ENCODE peak calls at places on chromosomes 2 and 18, in eight cellular contexts. T, K, E, G, Q, N, M and I are unnamed samples.

GRCh38 chr2:134582547-134582899 is 136.3 kb downstream of the TMEM163 start:
- DNase-seq in E (no peak), G (no peak), M (no peak), Q (no peak), T (no peak), K (no peak), N (no peak), I (no peak)

GRCh38 chr2:20012032-20012281 is 511 bp downstream of the MATN3 start:
- DNase-seq in G (no peak), T (no peak), N (no peak), M (no peak), K (no peak), Q (no peak), E (no peak), I (no peak)

GRCh38 chr2:10356459-10356851 is 53.8 kb downstream of the HPCAL1 start:
- DNase-seq in Q (no peak), K (no peak), N (no peak), T (no peak), E (no peak), G (no peak), M (no peak), I (no peak)

GRCh38 chr2:212022966-212023365 is 515.6 kb downstream of the ERBB4 start:
- DNase-seq in T (no peak), M (no peak), G (no peak), K (no peak), E (no peak), N (no peak), Q (no peak), I (no peak)

GRCh38 chr2:42556351-42556890 is 12.0 kb upstream of the MTA3 start:
- DNase-seq in E (no peak), N (no peak), K (no peak), T (no peak), G (no peak), M (no peak), Q (no peak), I (no peak)

GRCh38 chr2:232230557-232230956 is 148.0 kb upstream of the ALPP start:
- DNase-seq in E (no peak), K (no peak), M (no peak), T (no peak), Q (no peak), N (peak; percentile 68), G (no peak), I (no peak)

GRCh38 chr2:98643496-98644100 is 35.2 kb downstream of the UNC50 start:
- DNase-seq in M (no peak), N (no peak), T (no peak), K (no peak), E (no peak), G (no peak), Q (no peak), I (no peak)

GRCh38 chr2:8581601-8582041 is 100.2 kb upstream of the ID2 start:
- DNase-seq in E (no peak), N (no peak), Q (no peak), K (no peak), T (no peak), G (no peak), M (peak; percentile 14), I (no peak)

GRCh38 chr2:41899189-41899588 is 148.6 kb upstream of the PKDCC start:
- DNase-seq in M (no peak), Q (no peak), T (no peak), K (no peak), G (no peak), N (no peak), E (no peak), I (no peak)

GRCh38 chr2:84969511-84970265 is 1.3 kb upstream of the KCMF1 start:
- DNase-seq in K (peak; percentile 24), G (no peak), N (peak; percentile 34), E (no peak), M (peak; percentile 30), T (peak; percentile 43), Q (no peak), I (no peak)

GRCh38 chr2:28583899-28584553 is 88.2 kb downstream of the PLB1 start:
- DNase-seq in G (peak; percentile 32), T (peak; percentile 96), K (no peak), M (peak; percentile 83), Q (no peak), N (no peak), E (peak; percentile 93), I (peak; percentile 87)

GRCh38 chr2:10954856-10955818 is 43.4 kb downstream of the KCNF1 start:
- DNase-seq in M (no peak), G (no peak), Q (no peak), K (no peak), E (no peak), N (no peak), T (no peak), I (no peak)

GRCh38 chr18:3604626-3605408 is 154.8 kb downstream of the TGIF1 start:
- DNase-seq in E (no peak), G (no peak), N (no peak), K (no peak), M (no peak), T (peak; percentile 97), Q (no peak), I (no peak)

GRCh38 chr2:62578837-62579640 is 73.0 kb upstream of the TMEM17 start:
- DNase-seq in M (no peak), G (no peak), K (no peak), Q (no peak), N (no peak), E (no peak), T (peak; percentile 85), I (peak; percentile 35)

GRCh38 chr18:31245820-31246219 is 72.1 kb upstream of the DSG1 start:
- DNase-seq in Q (no peak), T (no peak), G (no peak), E (no peak), K (no peak), M (no peak), N (no peak), I (no peak)

GRCh38 chr2:15845294-15845693 is 95.1 kb upstream of the MYCN start:
- DNase-seq in M (no peak), Q (no peak), K (no peak), E (no peak), T (no peak), G (no peak), N (no peak), I (no peak)

GRCh38 chr2:164792316-164793127 is 49.1 kb downstream of the COBLL1 start:
- DNase-seq in T (no peak), M (no peak), E (no peak), Q (no peak), N (no peak), K (no peak), G (no peak), I (no peak)

GRCh38 chr18:21865043-21865442 is 124.5 kb downstream of the MIB1 start:
- DNase-seq in Q (no peak), G (no peak), T (no peak), N (no peak), E (no peak), M (no peak), K (no peak), I (no peak)

GRCh38 chr2:39068757-39069515 is 51.9 kb downstream of the SOS1 start:
- DNase-seq in T (no peak), K (no peak), G (no peak), M (no peak), Q (no peak), E (no peak), N (peak; percentile 1), I (no peak)

GRCh38 chr2:73998451-73998850 is 13.7 kb downstream of the TET3 start:
- DNase-seq in Q (no peak), N (no peak), E (peak; percentile 43), K (no peak), T (no peak), G (peak; percentile 23), M (no peak), I (no peak)

GRCh38 chr2:192162392-192163042 is 32.2 kb downstream of the TMEFF2 start:
- DNase-seq in N (peak; percentile 80), K (peak; percentile 43), G (peak; percentile 64), E (no peak), Q (peak; percentile 44), T (peak; percentile 85), M (peak; percentile 78), I (no peak)

GRCh38 chr2:226733189-226733858 is 66.3 kb downstream of the IRS1 start:
- DNase-seq in T (peak; percentile 67), K (no peak), G (no peak), M (no peak), N (no peak), E (no peak), Q (no peak), I (no peak)

GRCh38 chr2:38462121-38462634 is 85.1 kb upstream of the ATL2 start:
- DNase-seq in T (peak; percentile 90), E (no peak), K (no peak), M (peak; percentile 62), N (no peak), Q (no peak), G (no peak), I (peak; percentile 33)

GRCh38 chr2:124286089-124286783 is 261.1 kb downstream of the CNTNAP5 start:
- DNase-seq in K (no peak), T (no peak), G (no peak), E (no peak), N (no peak), Q (no peak), M (no peak), I (no peak)

GRCh38 chr2:238389985-238390682 is 36.6 kb upstream of the ASB1 start:
- DNase-seq in Q (no peak), M (no peak), K (peak; percentile 87), N (peak; percentile 25), G (no peak), E (no peak), T (peak; percentile 34), I (peak; percentile 68)